ENCODE peak calls at places on chromosomes 13 and 19, in nine cellular contexts. Q, L, P, W, J, Z, C, F and M are unnamed samples.

GRCh38 chr19:18424890-18425514 is 5.8 kb downstream of the SSBP4 start:
- DNase-seq in J (no peak), F (no peak), Q (no peak), P (no peak), L (no peak), W (no peak), Z (no peak), C (no peak), M (no peak)

GRCh38 chr13:32026619-32027018 is 5.0 kb upstream of the FRY start:
- DNase-seq in J (no peak), Q (no peak), L (no peak), W (no peak), F (no peak), P (no peak), Z (no peak), C (no peak), M (no peak)

GRCh38 chr19:46408611-46409039 is 4.7 kb downstream of the CCDC8 start:
- DNase-seq in F (peak; percentile 53), P (no peak), Z (no peak), L (no peak), Q (peak; percentile 71), J (no peak), C (peak; percentile 52), W (no peak), M (peak; percentile 89)

GRCh38 chr19:7657047-7657779 is 11.6 kb upstream of the RETN start:
- DNase-seq in W (no peak), F (no peak), L (no peak), J (no peak), C (no peak), P (no peak), Q (peak; percentile 19), Z (no peak), M (no peak)

GRCh38 chr13:32902898-32903297 is 113.3 kb upstream of the KL start:
- DNase-seq in L (peak; percentile 44), C (peak; percentile 36), J (peak; percentile 74), F (peak; percentile 60), Q (peak; percentile 81), W (no peak), P (peak; percentile 4), Z (peak; percentile 68), M (peak; percentile 85)

GRCh38 chr19:15934332-15935078 is at the start of gene CYP4F11:
- DNase-seq in L (peak; percentile 56), P (peak; percentile 34), F (peak; percentile 92), Z (no peak), Q (peak; percentile 63), J (no peak), C (peak; percentile 72), W (peak; percentile 96), M (no peak)

GRCh38 chr13:64529874-64530485 is 2700.2 kb downstream of the PCDH9 start:
- DNase-seq in Q (no peak), C (no peak), Z (peak; percentile 40), W (no peak), L (no peak), J (no peak), P (no peak), F (no peak), M (no peak)

GRCh38 chr19:4350111-4350510 is 6.7 kb downstream of the MPND start:
- DNase-seq in Z (no peak), J (no peak), Q (no peak), P (no peak), L (no peak), W (no peak), F (no peak), C (no peak), M (no peak)

GRCh38 chr19:2650515-2650914 is 52.0 kb downstream of the GNG7 start:
- DNase-seq in C (no peak), L (no peak), J (no peak), W (no peak), Q (no peak), F (no peak), P (no peak), Z (no peak), M (no peak)

GRCh38 chr19:10568444-10568825 is 344 bp downstream of the CDKN2D start:
- DNase-seq in W (no peak), J (no peak), L (peak; percentile 43), Z (peak; percentile 69), P (no peak), Q (peak; percentile 62), C (no peak), F (peak; percentile 35), M (no peak)

GRCh38 chr13:113670541-113670940 is 3.5 kb downstream of the GRK1 start:
- DNase-seq in C (no peak), Z (no peak), F (no peak), J (no peak), W (peak; percentile 23), P (no peak), L (no peak), Q (no peak), M (no peak)

GRCh38 chr13:102726430-102726829 is 31.6 kb upstream of the METTL21C start:
- DNase-seq in Q (no peak), J (no peak), L (peak; percentile 32), P (no peak), Z (no peak), F (no peak), W (no peak), C (no peak), M (no peak)

GRCh38 chr13:45511310-45512147 is 46.8 kb downstream of the COG3 start:
- DNase-seq in P (no peak), L (peak; percentile 75), F (peak; percentile 44), C (no peak), Q (no peak), J (peak; percentile 34), Z (no peak), W (no peak), M (no peak)

GRCh38 chr19:18636969-18637629 is at the start of gene KLHL26:
- DNase-seq in J (no peak), C (no peak), P (no peak), Q (no peak), W (no peak), L (no peak), F (no peak), Z (no peak), M (no peak)